ENCODE peak calls at places on chromosome 22, in nine cellular contexts. G is GM12865; I is T-helper 1 cell; M is heart right ventricle; Q is RPMI8226; L is stimulated activated CD4-positive, alpha-beta T cell treated with anti-CD3 and anti-CD28 coated beads, Interleukin-1b, Interleukin-23, amount 100 ng/mL, for 48 hours; E is BE2C; R is GM06990; W is uterus. O is an unnamed sample.

GRCh38 chr22:36384766-36385400 is 2.9 kb downstream of the MYH9 start:
- DNase-seq in G (peak), I (no peak), M (no peak), Q (peak), L (peak), E (no peak), R (no peak), W (no peak), O (peak)

GRCh38 chr22:24587251-24587650 is 5.6 kb downstream of the LRRC75B start:
- DNase-seq in G (no peak), I (no peak), M (no peak), Q (no peak), L (no peak), E (no peak), R (no peak), W (no peak), O (no peak)

GRCh38 chr22:23376256-23376655 is 195.9 kb downstream of the BCR start:
- DNase-seq in G (peak), I (no peak), M (no peak), Q (peak), L (peak), E (peak), R (no peak), W (no peak), O (peak)

GRCh38 chr22:48808038-48808960 is 1019.4 kb downstream of the BRD1 start:
- DNase-seq in G (no peak), I (no peak), M (no peak), Q (no peak), L (no peak), E (no peak), R (no peak), W (no peak), O (no peak)

GRCh38 chr22:36901411-36902142 is 11.9 kb upstream of the CSF2RB start:
- DNase-seq in G (peak), I (no peak), M (no peak), Q (no peak), L (no peak), E (no peak), R (peak), W (no peak), O (no peak)

GRCh38 chr22:38038890-38039812 is 18.1 kb upstream of the PICK1 start:
- DNase-seq in G (no peak), I (no peak), M (no peak), Q (no peak), L (no peak), E (no peak), R (no peak), W (no peak), O (no peak)

GRCh38 chr22:25081409-25081824 is 118.2 kb upstream of the CRYBB3 start:
- DNase-seq in G (peak), I (no peak), M (no peak), Q (peak), L (peak), E (peak), R (no peak), W (no peak), O (peak)

GRCh38 chr22:27867114-27867957 is 51.7 kb downstream of the PITPNB start:
- DNase-seq in G (no peak), I (no peak), M (no peak), Q (no peak), L (no peak), E (no peak), R (no peak), W (no peak), O (no peak)

GRCh38 chr22:49100764-49101163 is 726.9 kb downstream of the BRD1 start:
- DNase-seq in G (no peak), I (no peak), M (no peak), Q (no peak), L (no peak), E (no peak), R (no peak), W (no peak), O (no peak)

GRCh38 chr22:31244044-31244942 is 32.2 kb downstream of the LIMK2 start:
- DNase-seq in G (no peak), I (no peak), M (no peak), Q (no peak), L (no peak), E (peak), R (no peak), W (no peak), O (peak)

GRCh38 chr22:50537765-50538164 is 7.9 kb upstream of the KLHDC7B start:
- DNase-seq in G (no peak), I (no peak), M (no peak), Q (no peak), L (no peak), E (no peak), R (no peak), W (no peak), O (no peak)

GRCh38 chr22:25666308-25666707 is 75.7 kb upstream of the MYO18B start:
- DNase-seq in G (no peak), I (no peak), M (peak), Q (no peak), L (no peak), E (peak), R (no peak), W (peak), O (no peak)

GRCh38 chr22:29617922-29618629 is 14.6 kb downstream of the NF2 start:
- DNase-seq in G (peak), I (no peak), M (no peak), Q (no peak), L (no peak), E (no peak), R (no peak), W (no peak), O (peak)

O was measured in RPMI7951.